ENCODE peak calls at places on chromosomes 5 and 9, in four cellular contexts. Q is aorta, P is GM12878, L is endodermal cell. C is an unnamed sample. For H3K4me1 and H3K27me3, the result is how much of the 10 kb centered on the place peaks cover.

GRCh38 chr9:132351404-132352050 is 3.3 kb downstream of the SETX start:
- DNase-seq in P (no peak), L (peak), Q (no peak), C (no peak)

GRCh38 chr5:59104400-59105117 is 521.7 kb downstream of the RAB3C start:
- DNase-seq in L (no peak), P (no peak), Q (no peak), C (no peak)

GRCh38 chr5:65102826-65103673 is 334.3 kb downstream of the CWC27 start:
- DNase-seq in Q (peak), P (no peak), L (peak), C (peak)

GRCh38 chr5:75681125-75681830 is 36.0 kb downstream of the POC5 start:
- DNase-seq in P (no peak), Q (no peak), L (no peak), C (no peak)

GRCh38 chr5:119411291-119411934 is 40.9 kb upstream of the HSD17B4 start:
- DNase-seq in Q (no peak), L (no peak), P (no peak), C (no peak)

GRCh38 chr9:102456562-102456961 is 538.6 kb upstream of the CYLC2 start:
- DNase-seq in Q (no peak), L (no peak), P (no peak), C (no peak)

GRCh38 chr5:131466171-131466766 is 168.8 kb downstream of the RAPGEF6 start:
- DNase-seq in L (no peak), P (no peak), Q (no peak), C (no peak)

GRCh38 chr9:105259731-105260612 is 15.5 kb downstream of the SLC44A1 start:
- DNase-seq in L (no peak), Q (no peak), P (no peak), C (no peak)

GRCh38 chr9:124052401-124052800 is 40.8 kb downstream of the LHX2 start:
- DNase-seq in L (no peak), P (no peak), Q (no peak), C (no peak)

GRCh38 chr5:74765201-74765600 is 1.7 kb downstream of the GFM2 start:
- DNase-seq in P (no peak), L (no peak), Q (no peak), C (no peak)

GRCh38 chr9:297104-297794 is 82.6 kb downstream of the DOCK8 start:
- DNase-seq in Q (peak), P (peak), L (no peak), C (no peak)

GRCh38 chr9:110142868-110143866 is 64.8 kb downstream of the C9orf152 start:
- DNase-seq in L (peak), P (no peak), Q (no peak), C (no peak)

GRCh38 chr5:10975915-10976314 is 214.9 kb upstream of the DAP start:
- DNase-seq in P (no peak), Q (no peak), L (no peak), C (no peak)

GRCh38 chr5:143521891-143522290 is 118.4 kb upstream of the NR3C1 start:
- DNase-seq in L (no peak), Q (no peak), P (no peak), C (no peak)

GRCh38 chr5:73901045-73901444 is 275.0 kb downstream of the ARHGEF28 start:
- DNase-seq in Q (no peak), L (no peak), P (no peak), C (no peak)

GRCh38 chr5:30499402-30499801 is 694.1 kb upstream of the CDH6 start:
- DNase-seq in P (no peak), Q (no peak), L (no peak), C (no peak)

GRCh38 chr5:40386293-40386692 is 293.4 kb upstream of the PTGER4 start:
- DNase-seq in P (peak), Q (peak), L (no peak), C (peak)

GRCh38 chr9:89541798-89542197 is 43.9 kb upstream of the SEMA4D start:
- DNase-seq in P (no peak), L (peak), Q (no peak), C (no peak)

GRCh38 chr5:172772112-172772906 is 1.3 kb upstream of the DUSP1 start:
- DNase-seq in L (peak), P (no peak), Q (peak), C (peak)

GRCh38 chr5:149766460-149767277 is 36.6 kb downstream of the PPARGC1B start:
- DNase-seq in Q (no peak), P (no peak), L (no peak), C (no peak)

GRCh38 chr5:11504794-11505193 is 399.5 kb downstream of the CTNND2 start:
- DNase-seq in L (peak), Q (no peak), P (no peak), C (no peak)

GRCh38 chr9:71549023-71549422 is 219.3 kb downstream of the CEMIP2 start:
- DNase-seq in P (peak), Q (no peak), L (no peak), C (no peak)

GRCh38 chr5:137191179-137191578 is 307.9 kb downstream of the SPOCK1 start:
- DNase-seq in L (no peak), P (no peak), Q (no peak), C (no peak)

GRCh38 chr9:115250646-115251045 is 132.7 kb upstream of the TNC start:
- DNase-seq in Q (no peak), L (peak), P (no peak), C (no peak)

GRCh38 chr5:10988637-10989036 is 227.6 kb upstream of the DAP start:
- DNase-seq in P (no peak), Q (no peak), L (no peak), C (no peak)

GRCh38 chr5:73793911-73794310 is 167.9 kb downstream of the ARHGEF28 start:
- DNase-seq in L (no peak), P (no peak), Q (no peak), C (no peak)

GRCh38 chr5:74432240-74432639 is 208.3 kb downstream of the ENC1 start:
- DNase-seq in P (no peak), Q (no peak), L (no peak), C (no peak)

GRCh38 chr5:179294891-179295777 is 50.1 kb downstream of the ADAMTS2 start:
- DNase-seq in P (no peak), L (no peak), Q (peak), C (no peak)

GRCh38 chr9:134432471-134432870 is 106.2 kb downstream of the RXRA start:
- DNase-seq in L (no peak), Q (no peak), P (no peak), C (no peak)

GRCh38 chr5:111013011-111013410 is 58.5 kb upstream of the TSLP start:
- DNase-seq in Q (no peak), L (no peak), P (no peak), C (no peak)

GRCh38 chr9:76297721-76298239 is 96.4 kb downstream of the RFK start:
- DNase-seq in Q (peak), L (no peak), P (no peak), C (no peak)

GRCh38 chr9:96376926-96377874 is 6.3 kb downstream of the SLC35D2 start:
- DNase-seq in P (no peak), Q (no peak), L (no peak), C (no peak)

GRCh38 chr9:121672213-121672612 is 20.8 kb downstream of the DAB2IP start:
- DNase-seq in P (no peak), Q (peak), L (no peak), C (no peak)

GRCh38 chr9:78291240-78291915 is 5.5 kb upstream of the PSAT1 start:
- DNase-seq in P (no peak), Q (no peak), L (no peak), C (no peak)

GRCh38 chr5:14369780-14370179 is 211.8 kb upstream of the OTULINL start:
- DNase-seq in L (no peak), P (no peak), Q (no peak), C (no peak)

DNA sequence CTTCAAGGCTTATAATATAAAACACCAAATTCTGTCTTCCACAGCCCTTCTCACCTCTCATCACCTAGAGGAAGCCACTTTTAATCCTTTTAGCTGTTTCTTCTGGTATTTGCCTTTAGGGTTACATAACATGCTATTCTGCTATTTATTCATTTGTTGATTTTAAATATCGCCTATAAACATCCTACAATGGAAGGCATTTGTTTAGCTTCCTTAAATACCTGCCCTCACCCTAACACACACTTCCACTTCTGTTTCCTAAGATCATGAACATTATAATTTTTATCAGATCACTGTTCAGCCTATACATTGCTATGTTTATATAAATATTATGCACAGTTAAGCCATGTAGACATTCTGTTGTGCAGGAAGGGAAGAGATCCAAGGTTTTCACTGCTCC is 356.8 kb upstream of the ACTBL2 start:
- DNase-seq in L (no peak), Q (no peak), P (no peak), C (no peak)
- H3K4me1 ChIP-seq in L (under half), Q (under half), P (under half), C (under half)

GRCh38 chr5:62178258-62178657 is 127.7 kb upstream of the KIF2A start:
- DNase-seq in L (no peak), Q (no peak), P (no peak), C (no peak)
- H3K27me3 ChIP-seq in L (under half), Q (under half), P (under half), C (under half)

GRCh38 chr5:103915081-103915480 is 352.5 kb upstream of the NUDT12 start:
- DNase-seq in Q (no peak), L (no peak), P (no peak), C (no peak)

GRCh38 chr5:103918668-103919367 is 356.2 kb upstream of the NUDT12 start:
- DNase-seq in L (peak), P (peak), Q (no peak), C (no peak)

GRCh38 chr5:103923616-103924168 is 361.1 kb upstream of the NUDT12 start:
- DNase-seq in P (no peak), L (no peak), Q (no peak), C (no peak)

GRCh38 chr5:103919526-103919925 is 356.9 kb upstream of the NUDT12 start:
- DNase-seq in L (no peak), Q (no peak), P (no peak), C (no peak)
- H3K27ac ChIP-seq in L (peak), Q (no peak), P (no peak), C (no peak)

GRCh38 chr5:138964547-138965174 is 89.5 kb upstream of the LRRTM2 start:
- DNase-seq in L (no peak), P (no peak), Q (no peak), C (no peak)
- H3K4me1 ChIP-seq in L (under half), P (under half), Q (under half), C (under half)

GRCh38 chr5:133638436-133638835 is 26.1 kb upstream of the FSTL4 start:
- DNase-seq in P (no peak), Q (no peak), L (no peak), C (no peak)

GRCh38 chr5:133643365-133643764 is 31.0 kb upstream of the FSTL4 start:
- DNase-seq in Q (no peak), L (no peak), P (no peak), C (no peak)

GRCh38 chr5:133644000-133644865 is 31.9 kb upstream of the FSTL4 start:
- DNase-seq in L (no peak), P (no peak), Q (no peak), C (no peak)

GRCh38 chr5:133641683-133642082 is 29.3 kb upstream of the FSTL4 start:
- DNase-seq in Q (no peak), L (no peak), P (no peak), C (no peak)

GRCh38 chr5:133642153-133642552 is 29.8 kb upstream of the FSTL4 start:
- DNase-seq in L (no peak), P (no peak), Q (no peak), C (no peak)
- H3K27me3 ChIP-seq in L (under half), P (under half), Q (under half), C (under half)